ENCODE peak calls at places on chromosomes 6 and 20, in five cellular contexts. B is activated CD8-positive, alpha-beta memory T cell treated with anti-CD3 and anti-CD28 coated beads for 1 hour; E is adrenal gland; O is HCT116; Q is esophagus muscularis mucosa. F is an unnamed sample.

GRCh38 chr6:39590994-39591393 is 134.2 kb downstream of the KIF6 start:
- DNase-seq in B (no peak), E (no peak), O (no peak), Q (no peak), F (no peak)

GRCh38 chr20:9172908-9173307 is 104.0 kb downstream of the PLCB4 start:
- DNase-seq in B (no peak), E (no peak), O (no peak), Q (no peak), F (no peak)

GRCh38 chr6:21533678-21534077 is 59.9 kb upstream of the SOX4 start:
- DNase-seq in B (no peak), E (no peak), O (no peak), Q (no peak), F (no peak)

GRCh38 chr20:61889659-61890058 is 176.0 kb downstream of the TAF4 start:
- DNase-seq in B (no peak), E (no peak), O (no peak), Q (no peak), F (no peak)

GRCh38 chr20:32634041-32634805 is 39.5 kb downstream of the C20orf203 start:
- DNase-seq in B (no peak), E (no peak), O (no peak), Q (no peak), F (no peak)

GRCh38 chr6:43269273-43270007 is 26.2 kb downstream of the TTBK1 start:
- DNase-seq in B (no peak), E (no peak), O (no peak), Q (no peak), F (no peak)

GRCh38 chr6:147065786-147066185 is 138.4 kb upstream of the STXBP5 start:
- DNase-seq in B (no peak), E (no peak), O (no peak), Q (no peak), F (no peak)

GRCh38 chr6:109580519-109580918 is 97.5 kb upstream of the ZBTB24 start:
- DNase-seq in B (no peak), E (no peak), O (no peak), Q (no peak), F (peak; percentile 7)

GRCh38 chr6:11214438-11214837 is 18.0 kb downstream of the NEDD9 start:
- DNase-seq in B (no peak), E (no peak), O (no peak), Q (no peak), F (no peak)

GRCh38 chr6:151723152-151723551 is 84.3 kb upstream of the ESR1 start:
- DNase-seq in B (no peak), E (no peak), O (no peak), Q (no peak), F (no peak)